ENCODE peak calls at places on chromosomes 16 and 17, in seven cellular contexts. One of them, this sample, is unnamed.

GRCh38 chr16:12097523-12098428 is 121.2 kb downstream of the SNX29 start:
- DNase-seq in T-helper 1 cell: no peak
- DNase-seq in GDM1: no peak
- DNase-seq in MM.1S: no peak
- DNase-seq in skeletal muscle cell: peak; percentile 43
- DNase-seq in stimulated activated effector memory CD8-positive, alpha-beta T cell treated with anti-CD3 and anti-CD28 coated beads, Interleukin-12 subunit alpha, Interleukin-12 subunit beta, amount 100 ng/mL, for 72 hours: no peak
- DNase-seq in DMS 273 treated with DMSO at 0.1 percent for 48 hours: no peak
- DNase-seq in this sample: no peak

GRCh38 chr17:41510251-41511065 is 5.0 kb upstream of the KRT13 start:
- DNase-seq in T-helper 1 cell: no peak
- DNase-seq in GDM1: no peak
- DNase-seq in MM.1S: no peak
- DNase-seq in skeletal muscle cell: no peak
- DNase-seq in stimulated activated effector memory CD8-positive, alpha-beta T cell treated with anti-CD3 and anti-CD28 coated beads, Interleukin-12 subunit alpha, Interleukin-12 subunit beta, amount 100 ng/mL, for 72 hours: no peak
- DNase-seq in DMS 273 treated with DMSO at 0.1 percent for 48 hours: no peak
- DNase-seq in this sample: peak; percentile 28

GRCh38 chr16:65117701-65118448 is 4.0 kb downstream of the CDH11 start:
- DNase-seq in T-helper 1 cell: no peak
- DNase-seq in GDM1: peak; percentile 5
- DNase-seq in MM.1S: peak; percentile 70
- DNase-seq in skeletal muscle cell: peak; percentile 71
- DNase-seq in stimulated activated effector memory CD8-positive, alpha-beta T cell treated with anti-CD3 and anti-CD28 coated beads, Interleukin-12 subunit alpha, Interleukin-12 subunit beta, amount 100 ng/mL, for 72 hours: peak; percentile 53
- DNase-seq in DMS 273 treated with DMSO at 0.1 percent for 48 hours: peak; percentile 71
- DNase-seq in this sample: peak; percentile 34

GRCh38 chr17:81422776-81423697 is 27.8 kb downstream of the BAHCC1 start:
- DNase-seq in T-helper 1 cell: no peak
- DNase-seq in GDM1: peak; percentile 58
- DNase-seq in MM.1S: no peak
- DNase-seq in skeletal muscle cell: peak; percentile 93
- DNase-seq in stimulated activated effector memory CD8-positive, alpha-beta T cell treated with anti-CD3 and anti-CD28 coated beads, Interleukin-12 subunit alpha, Interleukin-12 subunit beta, amount 100 ng/mL, for 72 hours: no peak
- DNase-seq in DMS 273 treated with DMSO at 0.1 percent for 48 hours: no peak
- DNase-seq in this sample: no peak

GRCh38 chr16:72905581-72905980 is 142.3 kb downstream of the ZFHX3 start:
- DNase-seq in T-helper 1 cell: no peak
- DNase-seq in GDM1: no peak
- DNase-seq in MM.1S: no peak
- DNase-seq in skeletal muscle cell: peak; percentile 29
- DNase-seq in stimulated activated effector memory CD8-positive, alpha-beta T cell treated with anti-CD3 and anti-CD28 coated beads, Interleukin-12 subunit alpha, Interleukin-12 subunit beta, amount 100 ng/mL, for 72 hours: no peak
- DNase-seq in DMS 273 treated with DMSO at 0.1 percent for 48 hours: no peak
- DNase-seq in this sample: no peak

GRCh38 chr17:34981538-34982241 is 1.4 kb downstream of the LIG3 start:
- DNase-seq in T-helper 1 cell: no peak
- DNase-seq in GDM1: no peak
- DNase-seq in MM.1S: no peak
- DNase-seq in skeletal muscle cell: no peak
- DNase-seq in stimulated activated effector memory CD8-positive, alpha-beta T cell treated with anti-CD3 and anti-CD28 coated beads, Interleukin-12 subunit alpha, Interleukin-12 subunit beta, amount 100 ng/mL, for 72 hours: no peak
- DNase-seq in DMS 273 treated with DMSO at 0.1 percent for 48 hours: no peak
- DNase-seq in this sample: peak; percentile 77

GRCh38 chr16:71883849-71884638 is at the start of gene ZNF821:
- DNase-seq in T-helper 1 cell: peak; percentile 75
- DNase-seq in GDM1: peak; percentile 49
- DNase-seq in MM.1S: peak; percentile 68
- DNase-seq in skeletal muscle cell: peak; percentile 33
- DNase-seq in stimulated activated effector memory CD8-positive, alpha-beta T cell treated with anti-CD3 and anti-CD28 coated beads, Interleukin-12 subunit alpha, Interleukin-12 subunit beta, amount 100 ng/mL, for 72 hours: peak; percentile 86
- DNase-seq in DMS 273 treated with DMSO at 0.1 percent for 48 hours: peak; percentile 30
- DNase-seq in this sample: peak; percentile 81

GRCh38 chr16:566475-567361 is at the start of gene NHLRC4:
- DNase-seq in T-helper 1 cell: peak; percentile 36
- DNase-seq in GDM1: peak; percentile 23
- DNase-seq in MM.1S: peak; percentile 87
- DNase-seq in skeletal muscle cell: no peak
- DNase-seq in stimulated activated effector memory CD8-positive, alpha-beta T cell treated with anti-CD3 and anti-CD28 coated beads, Interleukin-12 subunit alpha, Interleukin-12 subunit beta, amount 100 ng/mL, for 72 hours: peak; percentile 72
- DNase-seq in DMS 273 treated with DMSO at 0.1 percent for 48 hours: no peak
- DNase-seq in this sample: peak; percentile 41

GRCh38 chr17:47603830-47604229 is 45.9 kb upstream of the KPNB1 start:
- DNase-seq in T-helper 1 cell: no peak
- DNase-seq in GDM1: no peak
- DNase-seq in MM.1S: no peak
- DNase-seq in skeletal muscle cell: no peak
- DNase-seq in stimulated activated effector memory CD8-positive, alpha-beta T cell treated with anti-CD3 and anti-CD28 coated beads, Interleukin-12 subunit alpha, Interleukin-12 subunit beta, amount 100 ng/mL, for 72 hours: no peak
- DNase-seq in DMS 273 treated with DMSO at 0.1 percent for 48 hours: peak; percentile 21
- DNase-seq in this sample: peak; percentile 41

GRCh38 chr17:58818654-58819053 is 63.0 kb downstream of the PPM1E start:
- DNase-seq in T-helper 1 cell: no peak
- DNase-seq in GDM1: no peak
- DNase-seq in MM.1S: no peak
- DNase-seq in skeletal muscle cell: no peak
- DNase-seq in stimulated activated effector memory CD8-positive, alpha-beta T cell treated with anti-CD3 and anti-CD28 coated beads, Interleukin-12 subunit alpha, Interleukin-12 subunit beta, amount 100 ng/mL, for 72 hours: no peak
- DNase-seq in DMS 273 treated with DMSO at 0.1 percent for 48 hours: no peak
- DNase-seq in this sample: peak; percentile 2

GRCh38 chr17:81336296-81336929 is 41.3 kb upstream of the SLC38A10 start:
- DNase-seq in T-helper 1 cell: no peak
- DNase-seq in GDM1: no peak
- DNase-seq in MM.1S: no peak
- DNase-seq in skeletal muscle cell: no peak
- DNase-seq in stimulated activated effector memory CD8-positive, alpha-beta T cell treated with anti-CD3 and anti-CD28 coated beads, Interleukin-12 subunit alpha, Interleukin-12 subunit beta, amount 100 ng/mL, for 72 hours: no peak
- DNase-seq in DMS 273 treated with DMSO at 0.1 percent for 48 hours: no peak
- DNase-seq in this sample: no peak

GRCh38 chr17:10082795-10083194 is 115.6 kb downstream of the GAS7 start:
- DNase-seq in T-helper 1 cell: no peak
- DNase-seq in GDM1: no peak
- DNase-seq in MM.1S: no peak
- DNase-seq in skeletal muscle cell: no peak
- DNase-seq in stimulated activated effector memory CD8-positive, alpha-beta T cell treated with anti-CD3 and anti-CD28 coated beads, Interleukin-12 subunit alpha, Interleukin-12 subunit beta, amount 100 ng/mL, for 72 hours: no peak
- DNase-seq in DMS 273 treated with DMSO at 0.1 percent for 48 hours: no peak
- DNase-seq in this sample: no peak

GRCh38 chr16:88584676-88585075 is 14.5 kb downstream of the ZC3H18 start:
- DNase-seq in T-helper 1 cell: no peak
- DNase-seq in GDM1: no peak
- DNase-seq in MM.1S: no peak
- DNase-seq in skeletal muscle cell: no peak
- DNase-seq in stimulated activated effector memory CD8-positive, alpha-beta T cell treated with anti-CD3 and anti-CD28 coated beads, Interleukin-12 subunit alpha, Interleukin-12 subunit beta, amount 100 ng/mL, for 72 hours: no peak
- DNase-seq in DMS 273 treated with DMSO at 0.1 percent for 48 hours: no peak
- DNase-seq in this sample: no peak

GRCh38 chr16:73083271-73083670 is 35.3 kb upstream of the ZFHX3 start:
- DNase-seq in T-helper 1 cell: no peak
- DNase-seq in GDM1: no peak
- DNase-seq in MM.1S: no peak
- DNase-seq in skeletal muscle cell: no peak
- DNase-seq in stimulated activated effector memory CD8-positive, alpha-beta T cell treated with anti-CD3 and anti-CD28 coated beads, Interleukin-12 subunit alpha, Interleukin-12 subunit beta, amount 100 ng/mL, for 72 hours: no peak
- DNase-seq in DMS 273 treated with DMSO at 0.1 percent for 48 hours: no peak
- DNase-seq in this sample: no peak

GRCh38 chr16:19020689-19021088 is 37.0 kb downstream of the TMC7 start:
- DNase-seq in T-helper 1 cell: no peak
- DNase-seq in GDM1: no peak
- DNase-seq in MM.1S: no peak
- DNase-seq in skeletal muscle cell: no peak
- DNase-seq in stimulated activated effector memory CD8-positive, alpha-beta T cell treated with anti-CD3 and anti-CD28 coated beads, Interleukin-12 subunit alpha, Interleukin-12 subunit beta, amount 100 ng/mL, for 72 hours: no peak
- DNase-seq in DMS 273 treated with DMSO at 0.1 percent for 48 hours: no peak
- DNase-seq in this sample: no peak

GRCh38 chr16:31076319-31076718 is 2.1 kb downstream of the ZNF646 start:
- DNase-seq in T-helper 1 cell: no peak
- DNase-seq in GDM1: no peak
- DNase-seq in MM.1S: no peak
- DNase-seq in skeletal muscle cell: no peak
- DNase-seq in stimulated activated effector memory CD8-positive, alpha-beta T cell treated with anti-CD3 and anti-CD28 coated beads, Interleukin-12 subunit alpha, Interleukin-12 subunit beta, amount 100 ng/mL, for 72 hours: peak; percentile 46
- DNase-seq in DMS 273 treated with DMSO at 0.1 percent for 48 hours: no peak
- DNase-seq in this sample: no peak

GRCh38 chr17:77214743-77215142 is 74.0 kb downstream of the SEC14L1 start:
- DNase-seq in T-helper 1 cell: no peak
- DNase-seq in GDM1: no peak
- DNase-seq in MM.1S: no peak
- DNase-seq in skeletal muscle cell: no peak
- DNase-seq in stimulated activated effector memory CD8-positive, alpha-beta T cell treated with anti-CD3 and anti-CD28 coated beads, Interleukin-12 subunit alpha, Interleukin-12 subunit beta, amount 100 ng/mL, for 72 hours: no peak
- DNase-seq in DMS 273 treated with DMSO at 0.1 percent for 48 hours: no peak
- DNase-seq in this sample: no peak

GRCh38 chr16:23826528-23827244 is 9.1 kb upstream of the PRKCB start:
- DNase-seq in T-helper 1 cell: no peak
- DNase-seq in GDM1: peak; percentile 76
- DNase-seq in MM.1S: no peak
- DNase-seq in skeletal muscle cell: no peak
- DNase-seq in stimulated activated effector memory CD8-positive, alpha-beta T cell treated with anti-CD3 and anti-CD28 coated beads, Interleukin-12 subunit alpha, Interleukin-12 subunit beta, amount 100 ng/mL, for 72 hours: no peak
- DNase-seq in DMS 273 treated with DMSO at 0.1 percent for 48 hours: no peak
- DNase-seq in this sample: no peak

GRCh38 chr16:67399749-67400704 is 6.7 kb upstream of the TPPP3 start:
- DNase-seq in T-helper 1 cell: no peak
- DNase-seq in GDM1: no peak
- DNase-seq in MM.1S: no peak
- DNase-seq in skeletal muscle cell: no peak
- DNase-seq in stimulated activated effector memory CD8-positive, alpha-beta T cell treated with anti-CD3 and anti-CD28 coated beads, Interleukin-12 subunit alpha, Interleukin-12 subunit beta, amount 100 ng/mL, for 72 hours: no peak
- DNase-seq in DMS 273 treated with DMSO at 0.1 percent for 48 hours: peak; percentile 74
- DNase-seq in this sample: peak; percentile 76

GRCh38 chr16:67302076-67302475 is 22.7 kb downstream of the PLEKHG4 start:
- DNase-seq in T-helper 1 cell: no peak
- DNase-seq in GDM1: no peak
- DNase-seq in MM.1S: no peak
- DNase-seq in skeletal muscle cell: no peak
- DNase-seq in stimulated activated effector memory CD8-positive, alpha-beta T cell treated with anti-CD3 and anti-CD28 coated beads, Interleukin-12 subunit alpha, Interleukin-12 subunit beta, amount 100 ng/mL, for 72 hours: no peak
- DNase-seq in DMS 273 treated with DMSO at 0.1 percent for 48 hours: no peak
- DNase-seq in this sample: no peak

GRCh38 chr17:57898487-57899311 is 48.9 kb upstream of the MRPS23 start:
- DNase-seq in T-helper 1 cell: no peak
- DNase-seq in GDM1: no peak
- DNase-seq in MM.1S: no peak
- DNase-seq in skeletal muscle cell: no peak
- DNase-seq in stimulated activated effector memory CD8-positive, alpha-beta T cell treated with anti-CD3 and anti-CD28 coated beads, Interleukin-12 subunit alpha, Interleukin-12 subunit beta, amount 100 ng/mL, for 72 hours: no peak
- DNase-seq in DMS 273 treated with DMSO at 0.1 percent for 48 hours: peak; percentile 90
- DNase-seq in this sample: no peak

GRCh38 chr16:84874553-84874952 is 54.8 kb downstream of the CRISPLD2 start:
- DNase-seq in T-helper 1 cell: no peak
- DNase-seq in GDM1: no peak
- DNase-seq in MM.1S: no peak
- DNase-seq in skeletal muscle cell: no peak
- DNase-seq in stimulated activated effector memory CD8-positive, alpha-beta T cell treated with anti-CD3 and anti-CD28 coated beads, Interleukin-12 subunit alpha, Interleukin-12 subunit beta, amount 100 ng/mL, for 72 hours: no peak
- DNase-seq in DMS 273 treated with DMSO at 0.1 percent for 48 hours: no peak
- DNase-seq in this sample: no peak

GRCh38 chr17:49587366-49588073 is 11.8 kb downstream of the NXPH3 start:
- DNase-seq in T-helper 1 cell: no peak
- DNase-seq in GDM1: no peak
- DNase-seq in MM.1S: no peak
- DNase-seq in skeletal muscle cell: no peak
- DNase-seq in stimulated activated effector memory CD8-positive, alpha-beta T cell treated with anti-CD3 and anti-CD28 coated beads, Interleukin-12 subunit alpha, Interleukin-12 subunit beta, amount 100 ng/mL, for 72 hours: no peak
- DNase-seq in DMS 273 treated with DMSO at 0.1 percent for 48 hours: no peak
- DNase-seq in this sample: no peak

GRCh38 chr16:87143661-87144121 is 173.5 kb downstream of the C16orf95 start:
- DNase-seq in T-helper 1 cell: no peak
- DNase-seq in GDM1: no peak
- DNase-seq in MM.1S: no peak
- DNase-seq in skeletal muscle cell: no peak
- DNase-seq in stimulated activated effector memory CD8-positive, alpha-beta T cell treated with anti-CD3 and anti-CD28 coated beads, Interleukin-12 subunit alpha, Interleukin-12 subunit beta, amount 100 ng/mL, for 72 hours: no peak
- DNase-seq in DMS 273 treated with DMSO at 0.1 percent for 48 hours: no peak
- DNase-seq in this sample: no peak

GRCh38 chr17:58806046-58806445 is 50.4 kb downstream of the PPM1E start:
- DNase-seq in T-helper 1 cell: no peak
- DNase-seq in GDM1: no peak
- DNase-seq in MM.1S: no peak
- DNase-seq in skeletal muscle cell: no peak
- DNase-seq in stimulated activated effector memory CD8-positive, alpha-beta T cell treated with anti-CD3 and anti-CD28 coated beads, Interleukin-12 subunit alpha, Interleukin-12 subunit beta, amount 100 ng/mL, for 72 hours: no peak
- DNase-seq in DMS 273 treated with DMSO at 0.1 percent for 48 hours: no peak
- DNase-seq in this sample: no peak

GRCh38 chr17:74823176-74823495 is 36.5 kb downstream of the GRIN2C start:
- DNase-seq in T-helper 1 cell: no peak
- DNase-seq in GDM1: no peak
- DNase-seq in MM.1S: no peak
- DNase-seq in skeletal muscle cell: no peak
- DNase-seq in stimulated activated effector memory CD8-positive, alpha-beta T cell treated with anti-CD3 and anti-CD28 coated beads, Interleukin-12 subunit alpha, Interleukin-12 subunit beta, amount 100 ng/mL, for 72 hours: no peak
- DNase-seq in DMS 273 treated with DMSO at 0.1 percent for 48 hours: no peak
- DNase-seq in this sample: no peak

GRCh38 chr16:935684-936083 is 35.1 kb downstream of the LMF1 start:
- DNase-seq in T-helper 1 cell: no peak
- DNase-seq in GDM1: no peak
- DNase-seq in MM.1S: no peak
- DNase-seq in skeletal muscle cell: no peak
- DNase-seq in stimulated activated effector memory CD8-positive, alpha-beta T cell treated with anti-CD3 and anti-CD28 coated beads, Interleukin-12 subunit alpha, Interleukin-12 subunit beta, amount 100 ng/mL, for 72 hours: no peak
- DNase-seq in DMS 273 treated with DMSO at 0.1 percent for 48 hours: no peak
- DNase-seq in this sample: no peak

GRCh38 chr16:27520982-27521673 is 28.6 kb downstream of the GTF3C1 start:
- DNase-seq in T-helper 1 cell: no peak
- DNase-seq in GDM1: no peak
- DNase-seq in MM.1S: no peak
- DNase-seq in skeletal muscle cell: peak; percentile 32
- DNase-seq in stimulated activated effector memory CD8-positive, alpha-beta T cell treated with anti-CD3 and anti-CD28 coated beads, Interleukin-12 subunit alpha, Interleukin-12 subunit beta, amount 100 ng/mL, for 72 hours: no peak
- DNase-seq in DMS 273 treated with DMSO at 0.1 percent for 48 hours: no peak
- DNase-seq in this sample: no peak

GRCh38 chr17:28364665-28365363 is at the start of gene SEBOX:
- DNase-seq in T-helper 1 cell: no peak
- DNase-seq in GDM1: no peak
- DNase-seq in MM.1S: no peak
- DNase-seq in skeletal muscle cell: no peak
- DNase-seq in stimulated activated effector memory CD8-positive, alpha-beta T cell treated with anti-CD3 and anti-CD28 coated beads, Interleukin-12 subunit alpha, Interleukin-12 subunit beta, amount 100 ng/mL, for 72 hours: no peak
- DNase-seq in DMS 273 treated with DMSO at 0.1 percent for 48 hours: no peak
- DNase-seq in this sample: no peak

GRCh38 chr16:88381820-88382451 is 823 bp upstream of the ZNF469 start:
- DNase-seq in T-helper 1 cell: no peak
- DNase-seq in GDM1: no peak
- DNase-seq in MM.1S: no peak
- DNase-seq in skeletal muscle cell: no peak
- DNase-seq in stimulated activated effector memory CD8-positive, alpha-beta T cell treated with anti-CD3 and anti-CD28 coated beads, Interleukin-12 subunit alpha, Interleukin-12 subunit beta, amount 100 ng/mL, for 72 hours: no peak
- DNase-seq in DMS 273 treated with DMSO at 0.1 percent for 48 hours: no peak
- DNase-seq in this sample: no peak

GRCh38 chr16:30510392-30510938 is 15.9 kb downstream of the ZNF768 start:
- DNase-seq in T-helper 1 cell: no peak
- DNase-seq in GDM1: no peak
- DNase-seq in MM.1S: no peak
- DNase-seq in skeletal muscle cell: no peak
- DNase-seq in stimulated activated effector memory CD8-positive, alpha-beta T cell treated with anti-CD3 and anti-CD28 coated beads, Interleukin-12 subunit alpha, Interleukin-12 subunit beta, amount 100 ng/mL, for 72 hours: no peak
- DNase-seq in DMS 273 treated with DMSO at 0.1 percent for 48 hours: no peak
- DNase-seq in this sample: no peak

GRCh38 chr16:84139628-84140258 is 5.2 kb downstream of the HSDL1 start:
- DNase-seq in T-helper 1 cell: no peak
- DNase-seq in GDM1: no peak
- DNase-seq in MM.1S: no peak
- DNase-seq in skeletal muscle cell: no peak
- DNase-seq in stimulated activated effector memory CD8-positive, alpha-beta T cell treated with anti-CD3 and anti-CD28 coated beads, Interleukin-12 subunit alpha, Interleukin-12 subunit beta, amount 100 ng/mL, for 72 hours: no peak
- DNase-seq in DMS 273 treated with DMSO at 0.1 percent for 48 hours: no peak
- DNase-seq in this sample: no peak

GRCh38 chr16:10189861-10190390 is 7.7 kb upstream of the GRIN2A start:
- DNase-seq in T-helper 1 cell: no peak
- DNase-seq in GDM1: no peak
- DNase-seq in MM.1S: no peak
- DNase-seq in skeletal muscle cell: no peak
- DNase-seq in stimulated activated effector memory CD8-positive, alpha-beta T cell treated with anti-CD3 and anti-CD28 coated beads, Interleukin-12 subunit alpha, Interleukin-12 subunit beta, amount 100 ng/mL, for 72 hours: no peak
- DNase-seq in DMS 273 treated with DMSO at 0.1 percent for 48 hours: no peak
- DNase-seq in this sample: no peak

This sample was measured in NCI-H146.